ENCODE peak calls at places on chromosomes 1 and 21, in nine cellular contexts. O is uterus, B is HCT116, S is psoas muscle, V is testis, E is tibial artery, G is fibroblast of lung, L is heart left ventricle, M is adrenal gland. X is an unnamed sample.
A peak's percentile ranks its signal among the peaks of the same experiment; 100 is the strongest.

GRCh38 chr1:202562443-202563060 is 147.7 kb downstream of the SYT2 start:
- DNase-seq in O (no peak), B (no peak), S (no peak), V (no peak), E (no peak), G (peak; percentile 67), L (no peak), M (no peak), X (no peak)

GRCh38 chr1:17923684-17924083 is 168.6 kb downstream of the ACTL8 start:
- DNase-seq in O (no peak), B (no peak), S (no peak), V (no peak), E (peak; percentile 46), G (no peak), L (no peak), M (no peak), X (no peak)

GRCh38 chr1:31690921-31691320 is 12.9 kb downstream of the COL16A1 start:
- DNase-seq in O (no peak), B (no peak), S (no peak), V (no peak), E (no peak), G (no peak), L (no peak), M (no peak), X (no peak)

GRCh38 chr1:96059276-96059675 is 662.3 kb upstream of the PTBP2 start:
- DNase-seq in O (no peak), B (no peak), S (no peak), V (no peak), E (no peak), G (no peak), L (no peak), M (no peak), X (peak; percentile 5)

GRCh38 chr1:53942149-53942957 is 3.1 kb downstream of the IFT25 start:
- DNase-seq in O (no peak), B (no peak), S (no peak), V (no peak), E (no peak), G (no peak), L (no peak), M (no peak), X (no peak)

GRCh38 chr1:77036560-77036959 is 169.3 kb downstream of the ST6GALNAC5 start:
- DNase-seq in O (no peak), B (no peak), S (no peak), V (peak; percentile 30), E (no peak), G (peak; percentile 53), L (no peak), M (peak; percentile 20), X (no peak)

GRCh38 chr1:41673355-41673754 is 188.9 kb upstream of the EDN2 start:
- DNase-seq in O (no peak), B (no peak), S (no peak), V (no peak), E (no peak), G (peak; percentile 45), L (no peak), M (no peak), X (no peak)

GRCh38 chr1:17023103-17023502 is 11.4 kb upstream of the ATP13A2 start:
- DNase-seq in O (no peak), B (no peak), S (no peak), V (no peak), E (no peak), G (no peak), L (no peak), M (no peak), X (no peak)

GRCh38 chr1:2294033-2294640 is 66.0 kb downstream of the SKI start:
- DNase-seq in O (no peak), B (no peak), S (no peak), V (no peak), E (no peak), G (peak; percentile 50), L (no peak), M (no peak), X (no peak)

GRCh38 chr1:98322966-98323365 is 338.6 kb upstream of the SNX7 start:
- DNase-seq in O (no peak), B (no peak), S (no peak), V (no peak), E (no peak), G (peak; percentile 74), L (no peak), M (no peak), X (no peak)

GRCh38 chr1:47561523-47562007 is 123.7 kb downstream of the FOXD2 start:
- DNase-seq in O (no peak), B (no peak), S (no peak), V (no peak), E (no peak), G (peak; percentile 31), L (no peak), M (no peak), X (no peak)
- H3K27me3 ChIP-seq in O (no peaks in the 10 kb centered on the region), B (no peaks in the 10 kb centered on the region), S (peaks cover 5% of the 10 kb centered on the region), V (no peaks in the 10 kb centered on the region), E (no peaks in the 10 kb centered on the region), G (peaks cover 2% of the 10 kb centered on the region), L (no peaks in the 10 kb centered on the region), M (no peaks in the 10 kb centered on the region), X (no peaks in the 10 kb centered on the region)

GRCh38 chr1:116270316-116271057 is 102.6 kb upstream of the ATP1A1 start:
- DNase-seq in O (no peak), B (no peak), S (no peak), V (no peak), E (no peak), G (no peak), L (no peak), M (no peak), X (peak; percentile 77)
- TF ChIP-seq CTCF in O (no peak), B (no peak), S (no peak), V (no peak), E (no peak), G (no peak), L (no peak), M (no peak), X (peak; percentile 38)

GRCh38 chr1:227577500-227577899 is 14.1 kb downstream of the ZNF678 start:
- DNase-seq in O (no peak), B (no peak), S (no peak), V (no peak), E (no peak), G (no peak), L (no peak), M (no peak), X (no peak)
- H3K9me3 ChIP-seq in O (no peaks in the 10 kb centered on the region), B (peaks cover 8% of the 10 kb centered on the region), S (peaks cover 6% of the 10 kb centered on the region), V (no peaks in the 10 kb centered on the region), E (no peaks in the 10 kb centered on the region), G (no peaks in the 10 kb centered on the region), L (peaks cover 33% of the 10 kb centered on the region), M (no peaks in the 10 kb centered on the region), X (peaks cover 8% of the 10 kb centered on the region)

GRCh38 chr21:43971992-43972255 is 40.2 kb upstream of the TRAPPC10 start:
- DNase-seq in O (no peak), B (no peak), S (no peak), V (no peak), E (no peak), G (no peak), L (no peak), M (no peak), X (no peak)
- H3K27me3 ChIP-seq in O (no peaks in the 10 kb centered on the region), B (no peaks in the 10 kb centered on the region), S (no peaks in the 10 kb centered on the region), V (no peaks in the 10 kb centered on the region), E (no peaks in the 10 kb centered on the region), G (no peaks in the 10 kb centered on the region), L (no peaks in the 10 kb centered on the region), M (no peaks in the 10 kb centered on the region), X (no peaks in the 10 kb centered on the region)

GRCh38 chr1:8602471-8603219 is 214.8 kb downstream of the RERE start:
- DNase-seq in O (no peak), B (no peak), S (no peak), V (no peak), E (no peak), G (no peak), L (no peak), M (no peak), X (no peak)
- TF ChIP-seq CTCF in O (no peak), B (no peak), S (no peak), V (no peak), E (no peak), G (no peak), L (no peak), M (no peak), X (no peak)

GRCh38 chr1:246726255-246726679 is 2.1 kb downstream of the SCCPDH start:
- DNase-seq in O (no peak), B (no peak), S (no peak), V (peak; percentile 36), E (no peak), G (no peak), L (no peak), M (peak; percentile 71), X (no peak)
- H3K9me3 ChIP-seq in O (no peaks in the 10 kb centered on the region), B (no peaks in the 10 kb centered on the region), S (no peaks in the 10 kb centered on the region), V (no peaks in the 10 kb centered on the region), E (peaks cover 4% of the 10 kb centered on the region), G (no peaks in the 10 kb centered on the region), L (no peaks in the 10 kb centered on the region), M (no peaks in the 10 kb centered on the region), X (peaks cover 3% of the 10 kb centered on the region)

GRCh38 chr1:177172866-177173265 is 2.1 kb downstream of the BRINP2 start:
- DNase-seq in O (no peak), B (no peak), S (no peak), V (no peak), E (no peak), G (no peak), L (no peak), M (no peak), X (no peak)
- H3K27me3 ChIP-seq in O (peaks cover 13% of the 10 kb centered on the region), B (peaks cover 13% of the 10 kb centered on the region), S (peaks cover 44% of the 10 kb centered on the region), V (no peaks in the 10 kb centered on the region), E (no peaks in the 10 kb centered on the region), G (peaks cover 44% of the 10 kb centered on the region), L (peaks cover 2% of the 10 kb centered on the region), M (peaks cover 3% of the 10 kb centered on the region), X (peaks cover 19% of the 10 kb centered on the region)

GRCh38 chr1:231626951-231627614 is 493 bp downstream of the DISC1 start:
- DNase-seq in O (peak; percentile 47), B (no peak), S (peak; percentile 68), V (peak; percentile 51), E (peak; percentile 82), G (peak; percentile 45), L (peak; percentile 85), M (peak; percentile 65), X (peak; percentile 80)
- TF ChIP-seq CTCF in O (no peak), B (no peak), S (no peak), V (no peak), E (no peak), G (peak; percentile 7), L (no peak), M (no peak), X (no peak)

DNA sequence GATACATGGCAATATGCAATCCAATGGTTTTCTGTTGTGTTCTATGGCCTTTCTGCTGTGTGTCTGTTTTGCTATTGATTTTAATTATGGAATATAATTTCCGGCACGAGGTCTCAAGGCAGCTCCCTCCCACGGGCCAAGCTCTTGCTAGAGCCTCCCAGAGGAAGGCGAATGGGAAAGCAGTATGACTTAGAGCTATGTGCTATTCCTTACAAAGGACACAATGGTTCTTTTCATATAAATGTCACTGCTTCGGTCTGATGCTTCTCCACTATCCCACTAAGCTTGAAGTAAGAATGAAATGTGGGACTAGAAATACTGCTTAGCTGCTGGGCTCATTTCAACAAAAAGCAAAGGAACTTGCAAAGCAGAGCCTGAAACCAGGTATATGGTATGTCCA is 322.2 kb upstream of the BEND5 start:
- DNase-seq in O (no peak), B (no peak), S (no peak), V (no peak), E (no peak), G (no peak), L (no peak), M (no peak), X (no peak)
- H3K9me3 ChIP-seq in O (no peaks in the 10 kb centered on the region), B (no peaks in the 10 kb centered on the region), S (peaks cover 3% of the 10 kb centered on the region), V (no peaks in the 10 kb centered on the region), E (no peaks in the 10 kb centered on the region), G (no peaks in the 10 kb centered on the region), L (no peaks in the 10 kb centered on the region), M (no peaks in the 10 kb centered on the region), X (no peaks in the 10 kb centered on the region)

GRCh38 chr1:204875255-204875654 is 4.6 kb downstream of the NFASC start:
- DNase-seq in O (no peak), B (no peak), S (no peak), V (no peak), E (no peak), G (no peak), L (no peak), M (no peak), X (no peak)
- H3K27me3 ChIP-seq in O (no peaks in the 10 kb centered on the region), B (no peaks in the 10 kb centered on the region), S (peaks cover 3% of the 10 kb centered on the region), V (no peaks in the 10 kb centered on the region), E (no peaks in the 10 kb centered on the region), G (no peaks in the 10 kb centered on the region), L (no peaks in the 10 kb centered on the region), M (no peaks in the 10 kb centered on the region), X (no peaks in the 10 kb centered on the region)

X was measured in BE2C.